ENCODE peak calls at places on chromosome 4, in four cellular contexts. W is esophagus muscularis mucosa, Y is fibroblast of lung, E is GM13977. I is an unnamed sample.

GRCh38 chr4:137378393-137379290 is 153.7 kb downstream of the PCDH18 start:
- DNase-seq in E (no peak), Y (no peak), W (no peak), I (no peak)

GRCh38 chr4:149279790-149280189 is 535.9 kb downstream of the IQCM start:
- DNase-seq in Y (peak; percentile 69), W (no peak), E (no peak), I (no peak)

GRCh38 chr4:5409237-5409636 is 299.1 kb downstream of the EVC2 start:
- DNase-seq in E (no peak), Y (peak; percentile 11), W (no peak), I (no peak)

GRCh38 chr4:33080262-33080661 is 2360.1 kb downstream of the PCDH7 start:
- DNase-seq in W (no peak), E (no peak), Y (no peak), I (no peak)

GRCh38 chr4:26120098-26120795 is 200.6 kb upstream of the RBPJ start:
- DNase-seq in E (no peak), W (no peak), Y (no peak), I (no peak)

GRCh38 chr4:71239365-71239764 is 99.5 kb upstream of the SLC4A4 start:
- DNase-seq in W (no peak), E (no peak), Y (peak; percentile 72), I (no peak)

GRCh38 chr4:81502561-81502960 is 30.9 kb upstream of the RASGEF1B start:
- DNase-seq in E (no peak), W (no peak), Y (no peak), I (no peak)

GRCh38 chr4:86853209-86853608 is 4.0 kb upstream of the SLC10A6 start:
- DNase-seq in W (no peak), Y (no peak), E (no peak), I (no peak)

GRCh38 chr4:74283614-74284013 is 24.7 kb upstream of the EPGN start:
- DNase-seq in W (no peak), Y (peak; percentile 87), E (no peak), I (no peak)

GRCh38 chr4:7233601-7234000 is 41.3 kb downstream of the SORCS2 start:
- DNase-seq in W (no peak), Y (no peak), E (no peak), I (no peak)

GRCh38 chr4:165079476-165079875 is 25.8 kb downstream of the TRIM75 start:
- DNase-seq in Y (peak; percentile 38), W (peak; percentile 37), E (peak; percentile 26), I (no peak)

GRCh38 chr4:92864176-92864575 is 560.4 kb downstream of the GRID2 start:
- DNase-seq in W (no peak), Y (no peak), E (no peak), I (no peak)

GRCh38 chr4:11611868-11612267 is 183.2 kb upstream of the HS3ST1 start:
- DNase-seq in Y (no peak), E (no peak), W (no peak), I (no peak)

GRCh38 chr4:154332681-154333421 is 158.7 kb downstream of the DCHS2 start:
- DNase-seq in E (no peak), W (no peak), Y (peak; percentile 0), I (no peak)

GRCh38 chr4:155734951-155735350 is 23.9 kb upstream of the GUCY1B1 start:
- DNase-seq in W (no peak), E (no peak), Y (no peak), I (no peak)

GRCh38 chr4:184355111-184355604 is 119.2 kb downstream of the IRF2 start:
- DNase-seq in W (no peak), E (peak; percentile 41), Y (peak; percentile 86), I (peak; percentile 79)

GRCh38 chr4:88792268-88792781 is 94.7 kb upstream of the NAP1L5 start:
- DNase-seq in E (peak; percentile 7), W (no peak), Y (peak; percentile 85), I (no peak)

GRCh38 chr4:23572382-23572781 is 317.5 kb downstream of the PPARGC1A start:
- DNase-seq in Y (no peak), E (no peak), W (no peak), I (no peak)

GRCh38 chr4:40587826-40588225 is 41.8 kb downstream of the RBM47 start:
- DNase-seq in W (no peak), Y (peak; percentile 55), E (no peak), I (peak; percentile 75)

GRCh38 chr4:74654230-74654681 is 140.1 kb downstream of the BTC start:
- DNase-seq in W (no peak), Y (peak; percentile 70), E (no peak), I (no peak)

GRCh38 chr4:186693159-186693815 is 30.4 kb downstream of the FAT1 start:
- DNase-seq in W (no peak), Y (peak; percentile 96), E (no peak), I (no peak)

GRCh38 chr4:2729533-2729875 is 26.6 kb downstream of the TNIP2 start:
- DNase-seq in Y (no peak), W (no peak), E (no peak), I (no peak)

GRCh38 chr4:168514249-168514852 is 17.5 kb downstream of the PALLD start:
- DNase-seq in Y (peak; percentile 29), E (peak; percentile 19), W (no peak), I (no peak)

GRCh38 chr4:40323866-40324265 is 11.3 kb upstream of the CHRNA9 start:
- DNase-seq in W (no peak), Y (no peak), E (no peak), I (no peak)

GRCh38 chr4:170008376-170008775 is 17.8 kb downstream of the MFAP3L start:
- DNase-seq in E (no peak), Y (no peak), W (peak; percentile 79), I (no peak)

GRCh38 chr4:101345596-101346311 is 1.6 kb downstream of the PPP3CA start:
- DNase-seq in Y (peak; percentile 55), W (no peak), E (peak; percentile 73), I (peak; percentile 48)

GRCh38 chr4:1293981-1294380 is 4.3 kb downstream of the MAEA start:
- DNase-seq in Y (peak; percentile 83), W (no peak), E (no peak), I (no peak)

GRCh38 chr4:38663801-38664703 is at the start of gene KLF3:
- DNase-seq in W (peak; percentile 98), Y (peak; percentile 88), E (peak; percentile 91), I (peak; percentile 92)

GRCh38 chr4:15652191-15652590 is 3.0 kb downstream of the FBXL5 start:
- DNase-seq in E (no peak), W (no peak), Y (peak; percentile 12), I (no peak)

GRCh38 chr4:6019316-6020263 is 1.4 kb upstream of the C4orf50 start:
- DNase-seq in E (peak; percentile 66), W (no peak), Y (peak; percentile 29), I (no peak)

GRCh38 chr4:173281001-173281400 is 53.2 kb downstream of the HMGB2 start:
- DNase-seq in E (no peak), W (no peak), Y (no peak), I (no peak)

DNA sequence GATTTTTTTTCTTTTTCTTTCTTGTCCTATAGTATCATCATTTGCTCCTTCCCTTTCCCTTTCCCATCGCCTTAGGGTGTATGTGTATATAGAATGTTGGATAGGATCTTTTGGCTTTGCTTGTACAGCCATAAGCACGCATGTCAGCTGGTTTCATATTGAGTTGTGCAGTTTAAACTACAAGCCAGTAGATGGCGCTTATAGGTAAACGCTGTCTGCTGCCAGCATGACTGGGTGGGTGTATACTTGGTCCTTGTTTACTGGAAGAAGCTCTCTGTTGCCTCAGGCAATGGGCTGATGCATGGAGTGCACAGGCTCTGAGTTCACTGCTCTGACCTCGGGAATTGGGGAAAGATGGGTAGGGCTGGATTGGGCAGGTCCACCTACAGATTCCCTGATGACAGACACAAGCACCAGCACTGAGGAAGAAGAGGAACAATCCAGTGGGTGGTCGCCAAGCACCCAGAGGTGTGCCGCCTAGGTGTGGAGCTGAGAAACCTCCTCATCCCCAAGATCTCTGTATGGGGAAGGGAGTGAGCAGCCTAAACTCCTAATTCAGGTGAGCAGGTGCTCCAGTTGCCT is 831.5 kb downstream of the STIM2 start:
- DNase-seq in Y (peak; percentile 8), W (no peak), E (peak; percentile 20), I (no peak)
- TF ChIP-seq CTCF in Y (peak; percentile 36), W (no peak), E (peak; percentile 70), I (peak; percentile 68)

GRCh38 chr4:145937990-145938611 is 522 bp downstream of the ZNF827 start:
- DNase-seq in W (no peak), E (peak; percentile 67), Y (peak; percentile 42), I (no peak)

GRCh38 chr4:145937021-145937861 is 1.4 kb downstream of the ZNF827 start:
- DNase-seq in W (peak; percentile 92), Y (peak; percentile 68), E (peak; percentile 77), I (no peak)

GRCh38 chr4:145935253-145936141 is 3.1 kb downstream of the ZNF827 start:
- DNase-seq in E (peak; percentile 52), W (no peak), Y (no peak), I (no peak)

GRCh38 chr4:145934434-145935047 is 4.1 kb downstream of the ZNF827 start:
- DNase-seq in W (no peak), Y (no peak), E (no peak), I (no peak)

GRCh38 chr4:145936142-145937020 is 2.2 kb downstream of the ZNF827 start:
- DNase-seq in Y (peak; percentile 83), W (peak; percentile 92), E (peak; percentile 86), I (no peak)
- TF ChIP-seq CTCF in Y (no peak), W (no peak), E (peak; percentile 6), I (no peak)

GRCh38 chr4:158166701-158167100 is 6.1 kb downstream of the GASK1B start:
- DNase-seq in Y (no peak), E (no peak), W (no peak), I (no peak)
- TF ChIP-seq CTCF in Y (no peak), E (no peak), W (no peak), I (no peak)

DNA sequence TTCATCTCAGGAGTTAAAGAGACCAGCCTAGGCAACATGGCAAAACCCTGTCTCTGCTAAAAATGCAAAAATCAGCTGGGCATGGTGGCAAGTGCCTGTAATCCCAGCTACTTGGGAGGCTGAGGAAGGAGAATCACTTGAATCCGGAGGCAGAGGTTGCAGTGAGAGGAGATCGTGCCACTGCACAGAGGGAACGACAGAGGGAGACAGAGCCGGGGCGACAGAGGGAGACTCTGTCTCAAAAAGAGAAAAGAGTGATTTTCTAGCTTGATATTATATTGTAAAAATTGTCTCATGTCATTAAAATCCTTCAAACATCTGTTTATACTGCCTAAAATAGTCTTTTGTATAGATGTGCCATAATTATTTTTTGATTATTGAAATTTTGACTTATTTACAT is 225.4 kb upstream of the AGA start:
- DNase-seq in W (no peak), Y (no peak), E (no peak), I (no peak)
- TF ChIP-seq CTCF in W (no peak), Y (no peak), E (peak; percentile 48), I (no peak)